ENCODE peak calls at places on chromosomes 3 and 15, in four cellular contexts. E is GM12878, T is HepG2, O is K562. K is an unnamed sample.

GRCh38 chr3:65939841-65940246 is 98.9 kb downstream of the MAGI1 start:
- DNase-seq in E (no peak), T (no peak), O (no peak), K (no peak)

GRCh38 chr3:37504583-37505357 is 330.4 kb upstream of the LRRFIP2 start:
- DNase-seq in E (no peak), T (peak), O (no peak), K (no peak)

GRCh38 chr3:197204729-197205128 is 93.7 kb downstream of the DLG1 start:
- DNase-seq in E (no peak), T (no peak), O (no peak), K (no peak)

GRCh38 chr15:22918056-22918455 is 62.1 kb downstream of the CYFIP1 start:
- DNase-seq in E (no peak), T (no peak), O (no peak), K (no peak)

GRCh38 chr15:91549581-91549980 is 303.9 kb upstream of the SLCO3A1 start:
- DNase-seq in E (no peak), T (no peak), O (no peak), K (no peak)

GRCh38 chr3:172074027-172074426 is 34.6 kb downstream of the FNDC3B start:
- DNase-seq in E (no peak), T (no peak), O (no peak), K (no peak)

GRCh38 chr15:49815937-49816336 is 195.1 kb downstream of the DTWD1 start:
- DNase-seq in E (peak), T (no peak), O (no peak), K (no peak)

GRCh38 chr15:78421241-78421994 is 16.6 kb upstream of the IREB2 start:
- DNase-seq in E (no peak), T (no peak), O (no peak), K (no peak)

GRCh38 chr15:72034351-72034750 is 83.6 kb downstream of the MYO9A start:
- DNase-seq in E (no peak), T (no peak), O (no peak), K (no peak)

GRCh38 chr15:89009080-89009479 is 79.2 kb upstream of the ABHD2 start:
- DNase-seq in E (no peak), T (no peak), O (no peak), K (no peak)

GRCh38 chr3:173267716-173268115 is 126.7 kb upstream of the SPATA16 start:
- DNase-seq in E (no peak), T (no peak), O (no peak), K (no peak)

GRCh38 chr15:25508369-25509002 is 69.7 kb upstream of the UBE3A start:
- DNase-seq in E (no peak), T (peak), O (peak), K (no peak)

GRCh38 chr15:95894407-95894956 is 436.0 kb upstream of the NR2F2 start:
- DNase-seq in E (no peak), T (no peak), O (no peak), K (no peak)

GRCh38 chr3:31947671-31948091 is 33.4 kb downstream of the OSBPL10 start:
- DNase-seq in E (no peak), T (no peak), O (no peak), K (no peak)

GRCh38 chr3:31948255-31948654 is 32.8 kb downstream of the OSBPL10 start:
- DNase-seq in E (no peak), T (no peak), O (no peak), K (no peak)

GRCh38 chr3:31946484-31947081 is 34.5 kb downstream of the OSBPL10 start:
- DNase-seq in E (no peak), T (no peak), O (no peak), K (no peak)

GRCh38 chr3:31943041-31943440 is 38.0 kb downstream of the OSBPL10 start:
- DNase-seq in E (no peak), T (no peak), O (no peak), K (no peak)

GRCh38 chr3:31945738-31946052 is 35.4 kb downstream of the OSBPL10 start:
- DNase-seq in E (no peak), T (no peak), O (no peak), K (no peak)
- TF ChIP-seq TAF1 in E (no peak), T (no peak), O (no peak), K (no peak)

DNA sequence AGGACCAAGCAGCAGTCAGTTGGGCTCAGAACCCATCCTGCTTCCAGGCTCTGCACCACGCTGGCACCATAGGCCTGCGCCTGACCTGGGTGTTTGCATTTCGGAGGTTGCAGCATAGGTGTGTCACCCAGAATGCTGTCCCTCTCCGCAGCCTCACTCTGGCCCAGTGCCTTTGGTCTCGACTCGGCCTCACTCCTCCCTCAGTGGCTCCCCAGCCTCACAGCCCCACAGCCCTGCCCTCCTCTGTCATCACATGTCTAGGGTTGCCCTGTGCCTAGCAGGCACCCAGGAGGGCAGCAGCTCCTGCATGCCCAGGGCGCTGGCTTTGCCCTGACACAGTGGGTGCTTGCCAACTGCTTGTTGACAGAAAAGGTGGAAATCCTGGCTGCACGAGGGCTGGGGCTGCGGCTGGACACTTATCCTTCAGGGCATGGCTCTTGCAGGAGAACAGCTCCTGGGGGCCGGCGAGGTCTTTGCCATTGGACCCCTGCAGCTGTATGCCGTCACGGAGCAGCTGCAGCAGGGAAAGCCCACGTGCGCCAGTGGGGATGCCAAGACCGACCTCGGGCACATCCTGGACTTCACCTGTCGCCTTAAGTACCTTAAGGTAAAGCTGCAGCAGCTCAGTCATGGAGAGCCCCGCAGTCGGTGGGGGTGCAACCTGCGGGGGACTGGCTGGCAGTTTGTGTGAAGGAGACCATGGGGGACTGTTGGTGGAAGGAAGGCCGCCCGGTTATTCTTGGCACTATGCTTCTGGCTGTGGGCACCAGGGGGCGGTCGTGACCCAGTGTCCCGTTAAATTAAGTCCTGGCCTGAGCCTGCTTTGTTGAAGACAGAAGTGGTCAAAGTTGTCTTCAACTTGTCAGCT is 16.2 kb downstream of the NISCH start:
- DNase-seq in E (no peak), T (no peak), O (no peak), K (peak)
- TF ChIP-seq HDAC6 in E (no peak), T (no peak), O (no peak), K (no peak)

GRCh38 chr3:157921767-157922166 is 184.5 kb downstream of the SHOX2 start:
- DNase-seq in E (no peak), T (no peak), O (no peak), K (no peak)
- TF ChIP-seq ATF2 in E (no peak), T (no peak), O (no peak), K (no peak)

GRCh38 chr3:126959921-126960603 is 22.9 kb upstream of the PLXNA1 start:
- DNase-seq in E (no peak), T (peak), O (no peak), K (no peak)

GRCh38 chr3:126961791-126962461 is 21.0 kb upstream of the PLXNA1 start:
- DNase-seq in E (no peak), T (no peak), O (peak), K (no peak)

GRCh38 chr3:126960604-126960995 is 22.3 kb upstream of the PLXNA1 start:
- DNase-seq in E (no peak), T (no peak), O (no peak), K (no peak)

GRCh38 chr3:126962756-126963155 is 20.2 kb upstream of the PLXNA1 start:
- DNase-seq in E (no peak), T (no peak), O (no peak), K (no peak)

DNA sequence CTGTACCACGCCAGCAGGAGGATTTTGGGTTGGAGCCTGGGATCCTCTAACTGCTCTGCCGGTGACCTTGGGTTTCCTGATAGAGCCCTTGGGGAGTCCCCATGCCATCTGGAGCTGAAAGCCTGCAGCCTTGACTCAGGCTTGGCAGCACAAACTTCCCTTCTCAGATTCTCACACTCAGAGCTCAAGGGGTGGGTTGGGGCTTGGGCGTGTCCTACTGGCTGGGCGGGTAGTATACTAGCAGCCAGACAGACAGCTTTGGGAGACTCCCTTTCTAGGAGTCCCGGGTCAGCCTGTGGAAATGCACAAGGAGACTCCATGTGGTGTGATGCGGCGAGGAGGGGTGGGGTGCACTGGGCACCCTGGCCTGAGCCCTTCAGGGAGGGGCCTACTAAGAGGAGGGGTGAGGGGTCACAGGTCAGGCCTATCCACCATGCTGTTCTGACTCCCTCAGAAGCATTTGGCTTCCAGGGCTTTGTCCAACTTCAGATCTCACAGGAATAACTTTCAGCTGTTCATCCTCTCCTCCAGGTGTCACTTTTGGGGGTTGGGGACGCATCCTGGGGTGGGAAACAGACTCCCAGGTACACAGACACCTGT is 21.6 kb upstream of the PLXNA1 start:
- DNase-seq in E (no peak), T (no peak), O (peak), K (no peak)
- TF ChIP-seq TAF1 in E (no peak), T (no peak), O (no peak), K (no peak)

GRCh38 chr3:125200731-125201139 is 11.8 kb downstream of the SLC12A8 start:
- DNase-seq in E (peak), T (peak), O (no peak), K (no peak)

GRCh38 chr3:125203731-125204130 is 8.8 kb downstream of the SLC12A8 start:
- DNase-seq in E (no peak), T (no peak), O (no peak), K (no peak)

GRCh38 chr3:125206934-125207333 is 5.6 kb downstream of the SLC12A8 start:
- DNase-seq in E (no peak), T (no peak), O (no peak), K (no peak)

GRCh38 chr3:125207507-125207906 is 5.0 kb downstream of the SLC12A8 start:
- DNase-seq in E (no peak), T (no peak), O (no peak), K (no peak)

GRCh38 chr3:125202197-125202596 is 10.4 kb downstream of the SLC12A8 start:
- DNase-seq in E (no peak), T (no peak), O (no peak), K (no peak)
- TF ChIP-seq HDAC6 in E (no peak), T (no peak), O (no peak), K (no peak)

DNA sequence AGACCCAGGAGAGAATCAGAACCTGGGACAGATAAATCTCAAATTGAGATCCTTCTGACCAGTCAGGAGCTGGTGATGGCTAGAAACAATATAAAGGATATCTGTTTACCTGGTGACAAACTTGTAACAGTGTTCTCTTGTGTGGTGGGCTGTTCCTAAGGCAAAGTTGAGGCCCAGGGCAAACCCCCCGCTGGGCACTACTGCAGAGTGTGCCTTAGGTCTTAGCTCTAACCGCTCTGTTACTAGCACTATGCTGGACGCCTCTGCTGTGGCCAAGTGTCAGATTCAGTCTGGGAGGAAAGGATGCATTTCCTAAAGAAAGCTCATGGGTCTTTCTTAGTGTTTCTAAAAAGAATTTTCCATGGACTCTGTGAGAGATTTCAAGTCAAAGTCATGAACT is 146.5 kb upstream of the MEIS2 start:
- DNase-seq in E (no peak), T (no peak), O (no peak), K (no peak)
- TF ChIP-seq ATF2 in E (no peak), T (no peak), O (no peak), K (no peak)

GRCh38 chr3:42161050-42161935 is 70.1 kb downstream of the TRAK1 start:
- DNase-seq in E (no peak), T (peak), O (no peak), K (no peak)
- TF ChIP-seq TAF1 in E (no peak), T (no peak), O (no peak), K (no peak)

DNA sequence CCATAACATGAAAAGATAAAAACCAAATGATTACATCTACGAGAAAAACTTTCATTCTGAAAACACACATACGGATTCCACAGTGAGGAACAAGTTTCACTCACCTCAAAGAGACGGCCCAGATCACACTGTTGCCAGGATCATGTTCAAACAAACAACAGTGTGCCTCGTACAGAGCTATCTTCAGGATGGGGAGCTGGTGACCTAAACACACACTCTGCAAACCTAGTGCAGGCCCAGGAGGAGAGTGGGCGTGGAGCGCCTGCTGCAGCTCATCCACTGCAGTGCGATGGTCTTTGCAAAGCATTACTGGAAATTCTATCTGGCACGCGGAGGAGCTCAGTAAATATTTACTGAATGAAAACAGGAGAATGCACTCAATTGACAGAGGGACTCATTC is 38.5 kb downstream of the TAMM41 start:
- DNase-seq in E (no peak), T (no peak), O (no peak), K (no peak)
- TF ChIP-seq HDAC6 in E (no peak), T (no peak), O (no peak), K (no peak)